ENCODE peak calls at places on chromosomes 16 and 17, in nine cellular contexts. O is stimulated activated naive B cell treated with anti-CD40 and anti-IgM and Interleukin-4, amounts not matched to agents 10 μg/mL and 1 μg/mL and 100 μg/mL, for 72 hours; U is Right ventricle myocardium inferior; X is gastroesophageal sphincter; J is left lung; C is RWPE2; Z is left colon; R is activated CD8-positive, alpha-beta T cell treated with anti-CD3 and anti-CD28 coated beads for 36 hours; G is lower lobe of right lung. P is an unnamed sample.

GRCh38 chr17:34163123-34163522 is 92.0 kb upstream of the CCL2 start:
- ATAC-seq in X (no peak), C (no peak), R (no peak), O (no peak), Z (no peak), G (no peak), J (no peak), U (no peak), P (no peak)

GRCh38 chr17:47239663-47240374 is 13.8 kb upstream of the ITGB3 start:
- ATAC-seq in U (peak; percentile 85), G (peak; percentile 77), R (no peak), J (peak; percentile 86), Z (peak; percentile 58), O (peak; percentile 84), X (peak; percentile 84), C (peak; percentile 96), P (peak; percentile 58)

GRCh38 chr16:74268372-74268782 is 28.2 kb upstream of the PSMD7 start:
- ATAC-seq in G (no peak), R (no peak), O (no peak), J (no peak), X (no peak), C (no peak), U (no peak), Z (no peak), P (no peak)

GRCh38 chr17:71200597-71200996 is 920.2 kb upstream of the SOX9 start:
- ATAC-seq in R (no peak), O (no peak), G (no peak), C (no peak), U (no peak), X (no peak), Z (no peak), J (no peak), P (no peak)

GRCh38 chr16:75304521-75305363 is 53.3 kb upstream of the BCAR1 start:
- ATAC-seq in Z (peak; percentile 48), J (peak; percentile 81), O (no peak), X (peak; percentile 18), R (no peak), C (peak; percentile 1), G (peak; percentile 55), U (peak; percentile 59), P (peak; percentile 42)

GRCh38 chr17:31068291-31068690 is 26.5 kb upstream of the NF1 start:
- ATAC-seq in J (peak; percentile 64), X (no peak), R (peak; percentile 78), G (peak; percentile 56), O (peak; percentile 88), C (no peak), Z (peak; percentile 48), U (no peak), P (peak; percentile 53)

GRCh38 chr17:59825533-59826316 is 67.0 kb downstream of the TUBD1 start:
- ATAC-seq in J (peak; percentile 21), X (peak; percentile 40), R (peak; percentile 54), O (peak; percentile 51), G (no peak), C (peak; percentile 30), U (no peak), Z (no peak), P (no peak)

GRCh38 chr17:42849451-42850157 is 1.4 kb upstream of the AOC3 start:
- ATAC-seq in Z (no peak), O (no peak), G (no peak), X (no peak), J (no peak), C (no peak), R (no peak), U (no peak), P (no peak)

GRCh38 chr16:28218109-28218508 is 6.3 kb upstream of the XPO6 start:
- ATAC-seq in O (peak; percentile 100), G (peak; percentile 69), C (peak; percentile 83), X (no peak), U (no peak), Z (peak; percentile 90), J (peak; percentile 76), R (peak; percentile 100), P (peak; percentile 82)

GRCh38 chr16:57071840-57072541 is 20.4 kb upstream of the CPNE2 start:
- ATAC-seq in J (peak; percentile 32), C (peak; percentile 98), X (peak; percentile 54), O (peak; percentile 45), U (no peak), Z (peak; percentile 56), R (peak; percentile 68), G (no peak), P (peak; percentile 77)

GRCh38 chr16:11233727-11234376 is 22.2 kb downstream of the SOCS1 start:
- ATAC-seq in X (no peak), U (no peak), Z (no peak), R (peak; percentile 62), J (no peak), C (peak; percentile 41), O (peak; percentile 23), G (peak; percentile 34), P (no peak)

GRCh38 chr16:2584742-2585650 is 47.2 kb downstream of the PDPK1 start:
- ATAC-seq in C (no peak), O (no peak), J (peak; percentile 39), U (peak; percentile 88), Z (no peak), X (no peak), R (no peak), G (peak; percentile 13), P (no peak)

GRCh38 chr16:4052096-4052495 is 64.1 kb downstream of the ADCY9 start:
- ATAC-seq in O (no peak), X (no peak), G (no peak), C (no peak), J (no peak), R (no peak), Z (no peak), U (no peak), P (no peak)

GRCh38 chr16:3152273-3153076 is 17.6 kb downstream of the ZNF213 start:
- ATAC-seq in U (peak; percentile 62), C (peak; percentile 43), O (no peak), G (peak; percentile 48), Z (peak; percentile 14), X (peak; percentile 62), J (peak; percentile 38), R (peak; percentile 20), P (peak; percentile 41)

GRCh38 chr17:82808921-82809905 is 30.6 kb downstream of the ZNF750 start:
- ATAC-seq in J (no peak), R (no peak), X (no peak), C (no peak), O (no peak), U (no peak), G (no peak), Z (no peak), P (no peak)

GRCh38 chr17:43634681-43635125 is 27.0 kb downstream of the MEOX1 start:
- ATAC-seq in C (no peak), J (no peak), X (peak; percentile 20), Z (no peak), R (no peak), U (peak; percentile 64), G (no peak), O (no peak), P (peak; percentile 71)

GRCh38 chr17:82838386-82839063 is 1.3 kb downstream of the ZNF750 start:
- ATAC-seq in Z (peak; percentile 86), G (peak; percentile 89), R (no peak), U (peak; percentile 63), O (no peak), X (no peak), C (no peak), J (peak; percentile 78), P (peak; percentile 34)

GRCh38 chr17:81902653-81903414 is 796 bp downstream of the NPB start:
- ATAC-seq in O (peak; percentile 57), R (peak; percentile 34), U (peak; percentile 13), Z (peak; percentile 38), G (peak; percentile 16), J (peak; percentile 40), X (no peak), C (no peak), P (peak; percentile 3)

GRCh38 chr16:14420721-14421488 is 209.2 kb downstream of the PARN start:
- ATAC-seq in J (peak; percentile 33), R (no peak), O (no peak), U (peak; percentile 36), X (no peak), Z (no peak), G (peak; percentile 50), C (no peak), P (no peak)

GRCh38 chr17:38451840-38452529 is 23.7 kb downstream of the ARHGAP23 start:
- ATAC-seq in R (no peak), J (peak; percentile 16), X (peak; percentile 6), C (peak; percentile 43), Z (no peak), U (no peak), O (no peak), G (peak; percentile 20), P (peak; percentile 7)

GRCh38 chr16:58098207-58099096 is 30.7 kb downstream of the CFAP20 start:
- ATAC-seq in Z (no peak), X (no peak), G (no peak), U (no peak), J (no peak), R (no peak), O (no peak), C (peak; percentile 97), P (no peak)

GRCh38 chr17:36879027-36879426 is 58.2 kb upstream of the LHX1 start:
- ATAC-seq in J (no peak), X (no peak), O (no peak), G (no peak), R (no peak), Z (no peak), U (no peak), C (peak; percentile 40), P (peak; percentile 54)

GRCh38 chr17:81160306-81160705 is 5.0 kb upstream of the PVALEF start:
- ATAC-seq in Z (no peak), U (no peak), R (peak; percentile 34), J (peak; percentile 62), C (no peak), G (peak; percentile 47), O (peak; percentile 30), X (no peak), P (peak; percentile 13)

GRCh38 chr17:34665150-34665802 is 85.9 kb downstream of the TMEM132E start:
- ATAC-seq in G (no peak), C (no peak), R (peak; percentile 53), Z (no peak), O (peak; percentile 74), J (no peak), X (no peak), U (no peak), P (no peak)

GRCh38 chr17:2105663-2106062 is 50.8 kb downstream of the HIC1 start:
- ATAC-seq in U (no peak), X (no peak), Z (peak; percentile 2), C (no peak), O (no peak), J (no peak), G (no peak), R (no peak), P (no peak)

GRCh38 chr17:76446449-76447231 is 6.3 kb downstream of the UBE2O start:
- ATAC-seq in G (peak; percentile 86), R (peak; percentile 64), C (peak; percentile 95), U (no peak), J (peak; percentile 86), O (no peak), X (peak; percentile 74), Z (peak; percentile 61), P (peak; percentile 85)

GRCh38 chr17:58181796-58182195 is 10.7 kb upstream of the EPX start:
- ATAC-seq in U (no peak), R (no peak), Z (no peak), O (no peak), X (no peak), J (no peak), C (no peak), G (no peak), P (no peak)

GRCh38 chr17:68539536-68540469 is 27.6 kb downstream of the PRKAR1A start:
- ATAC-seq in Z (peak; percentile 64), U (peak; percentile 34), C (no peak), G (peak; percentile 59), R (no peak), J (peak; percentile 61), O (peak; percentile 48), X (no peak), P (peak; percentile 73)

GRCh38 chr17:27354491-27355081 is 60.7 kb downstream of the WSB1 start:
- ATAC-seq in R (no peak), O (peak; percentile 21), X (no peak), Z (peak; percentile 27), J (no peak), U (no peak), G (peak; percentile 12), C (no peak), P (peak; percentile 83)

GRCh38 chr17:70159980-70160379 is 9.4 kb upstream of the KCNJ2 start:
- ATAC-seq in C (peak; percentile 40), O (no peak), X (no peak), R (no peak), G (no peak), U (no peak), Z (no peak), J (no peak), P (no peak)

GRCh38 chr16:57145964-57146647 is 39.7 kb downstream of the PSME3IP1 start:
- ATAC-seq in G (no peak), Z (no peak), J (no peak), X (no peak), O (no peak), U (peak; percentile 7), C (peak; percentile 6), R (no peak), P (no peak)